ENCODE peak calls at places on chromosome 9, in four cellular contexts. Q is hepatocyte, I is IMR-90, O is GM03348. M is an unnamed sample.

GRCh38 chr9:13586726-13587392 is 307.4 kb upstream of the MPDZ start:
- DNase-seq in Q (peak), I (no peak), O (no peak), M (no peak)

GRCh38 chr9:114592356-114592755 is 4.8 kb downstream of the ATP6V1G1 start:
- DNase-seq in O (peak), I (peak), Q (no peak), M (peak)

GRCh38 chr9:131112374-131113159 is 12.8 kb upstream of the NUP214 start:
- DNase-seq in O (no peak), Q (no peak), I (no peak), M (no peak)

GRCh38 chr9:88596376-88596775 is 61.4 kb downstream of the NXNL2 start:
- DNase-seq in I (no peak), O (no peak), Q (no peak), M (no peak)

GRCh38 chr9:89814340-89815040 is 209.7 kb downstream of the GADD45G start:
- DNase-seq in O (peak), I (peak), Q (peak), M (no peak)

GRCh38 chr9:69599232-69599971 is 72.8 kb downstream of the APBA1 start:
- DNase-seq in O (no peak), I (no peak), Q (no peak), M (peak)

GRCh38 chr9:109771084-109771483 is 8.9 kb upstream of the PALM2AKAP2 start:
- DNase-seq in Q (no peak), O (peak), I (peak), M (peak)

GRCh38 chr9:111691686-111692329 is 30.4 kb downstream of the GNG10 start:
- DNase-seq in O (peak), I (peak), Q (peak), M (peak)

M was measured in LHCN-M2.